ENCODE peak calls at places on chromosomes 4 and X, in nine cellular contexts. O is GM12892, Y is NB4, A is right lobe of liver, E is HCT116, R is testis, B is suprapubic skin, J is Peyer's patch, X is lower leg skin. L is an unnamed sample.

GRCh38 chr4:181860668-181861067 is 382.5 kb upstream of the TENM3 start:
- DNase-seq in O (no peak), X (no peak), E (no peak), Y (no peak), J (no peak), R (no peak), A (no peak), B (no peak), L (no peak)

GRCh38 chr4:101981756-101982155 is 191.2 kb downstream of the BANK1 start:
- DNase-seq in B (no peak), R (no peak), J (no peak), E (peak; percentile 66), O (no peak), Y (peak; percentile 95), A (no peak), X (no peak), L (no peak)

GRCh38 chr4:42396361-42397255 is 680 bp upstream of the SHISA3 start:
- DNase-seq in X (no peak), O (no peak), R (no peak), J (no peak), Y (no peak), E (no peak), A (no peak), B (no peak), L (no peak)

GRCh38 chr4:171993247-171993646 is 180.0 kb downstream of the GALNTL6 start:
- DNase-seq in J (no peak), O (no peak), R (no peak), X (no peak), A (no peak), Y (no peak), B (no peak), E (no peak), L (no peak)

GRCh38 chr4:1976416-1977352 is 32.1 kb downstream of the NELFA start:
- DNase-seq in X (peak; percentile 43), J (no peak), O (no peak), R (peak; percentile 10), B (peak; percentile 46), Y (peak; percentile 55), E (no peak), A (no peak), L (no peak)

GRCh38 chrX:37921758-37922157 is 74.4 kb upstream of the DYNLT3 start:
- DNase-seq in E (no peak), A (no peak), Y (no peak), O (no peak), X (no peak), B (no peak), J (no peak), R (no peak), L (no peak)

GRCh38 chr4:99816611-99817309 is at the start of gene DAPP1:
- DNase-seq in X (peak; percentile 91), R (no peak), B (peak; percentile 73), J (peak; percentile 94), E (no peak), Y (peak; percentile 85), A (peak; percentile 47), O (peak; percentile 34), L (peak; percentile 11)

GRCh38 chr4:147829401-147830101 is 97.7 kb downstream of the ARHGAP10 start:
- DNase-seq in E (no peak), Y (no peak), O (no peak), R (peak; percentile 85), B (no peak), J (peak; percentile 49), X (peak; percentile 89), A (no peak), L (no peak)

GRCh38 chrX:14758029-14758491 is 114.8 kb downstream of the FANCB start:
- DNase-seq in Y (no peak), O (no peak), R (no peak), B (no peak), E (no peak), A (no peak), X (no peak), J (no peak), L (no peak)

GRCh38 chr4:72959411-72959810 is 110.1 kb downstream of the COX18 start:
- DNase-seq in O (no peak), A (no peak), Y (no peak), J (no peak), B (no peak), R (no peak), E (no peak), X (no peak), L (no peak)

GRCh38 chr4:17324431-17324830 is 187.5 kb downstream of the QDPR start:
- DNase-seq in O (no peak), Y (peak; percentile 68), B (no peak), J (no peak), X (no peak), A (no peak), R (peak; percentile 68), E (peak; percentile 29), L (peak; percentile 70)

GRCh38 chrX:19121898-19122640 is at the start of gene ADGRG2:
- DNase-seq in X (no peak), E (no peak), A (peak; percentile 55), B (no peak), R (peak; percentile 13), J (peak; percentile 47), O (no peak), Y (no peak), L (no peak)

GRCh38 chrX:1442724-1443367 is 9.9 kb downstream of the ASMTL start:
- DNase-seq in R (no peak), A (peak; percentile 23), O (no peak), E (no peak), Y (no peak), X (peak; percentile 21), J (peak; percentile 23), B (peak; percentile 39), L (no peak)

GRCh38 chr4:1092026-1092982 is 21.1 kb downstream of the RNF212 start:
- DNase-seq in O (no peak), X (peak; percentile 81), E (no peak), Y (no peak), B (peak; percentile 44), R (no peak), A (no peak), J (peak; percentile 40), L (no peak)

GRCh38 chrX:136768469-136769084 is 12.2 kb downstream of the ARHGEF6 start:
- DNase-seq in B (peak; percentile 68), R (peak; percentile 17), X (peak; percentile 92), J (peak; percentile 68), A (no peak), E (peak; percentile 57), Y (peak; percentile 95), O (no peak), L (peak; percentile 82)

GRCh38 chr4:138851626-138852443 is 163.7 kb upstream of the NOCT start:
- DNase-seq in Y (no peak), X (no peak), R (no peak), B (no peak), J (no peak), A (no peak), O (no peak), E (no peak), L (no peak)

GRCh38 chrX:46750829-46751228 is 8.1 kb downstream of the SLC9A7 start:
- DNase-seq in E (no peak), B (no peak), J (no peak), A (no peak), Y (no peak), R (no peak), X (no peak), O (no peak), L (no peak)

GRCh38 chr4:142091691-142092182 is 455.4 kb downstream of the IL15 start:
- DNase-seq in X (no peak), Y (no peak), R (peak; percentile 52), J (no peak), B (no peak), A (no peak), E (peak; percentile 48), O (no peak), L (no peak)

GRCh38 chr4:24372341-24372740 is 212.0 kb downstream of the DHX15 start:
- DNase-seq in E (no peak), R (peak; percentile 40), Y (no peak), O (no peak), B (no peak), A (no peak), J (no peak), X (no peak), L (no peak)

GRCh38 chr4:109738104-109738872 is 8.4 kb upstream of the PLA2G12A start:
- DNase-seq in J (no peak), R (no peak), E (no peak), X (no peak), B (no peak), A (no peak), O (no peak), Y (no peak), L (no peak)

GRCh38 chr4:109735566-109736454 is 5.9 kb upstream of the PLA2G12A start:
- DNase-seq in E (no peak), B (no peak), J (peak; percentile 56), Y (no peak), X (no peak), A (no peak), O (no peak), R (peak; percentile 19), L (no peak)

GRCh38 chr4:109733728-109734127 is 3.9 kb upstream of the PLA2G12A start:
- DNase-seq in A (no peak), J (no peak), X (no peak), E (no peak), Y (no peak), R (no peak), B (no peak), O (no peak), L (peak; percentile 16)

GRCh38 chr4:109739547-109739946 is 9.7 kb upstream of the PLA2G12A start:
- DNase-seq in A (no peak), B (no peak), R (no peak), Y (no peak), J (no peak), E (no peak), O (no peak), X (no peak), L (no peak)
- TF ChIP-seq POLR2A in A (no peak), B (no peak), R (no peak), Y (no peak), J (no peak), E (no peak), O (no peak), X (no peak), L (no peak)

GRCh38 chr4:37891221-37892159 is 606 bp downstream of the TBC1D1 start:
- DNase-seq in Y (peak; percentile 72), A (peak; percentile 67), B (no peak), J (peak; percentile 80), O (peak; percentile 52), X (no peak), R (peak; percentile 47), E (no peak), L (no peak)
- TF ChIP-seq POLR2A in Y (no peak), A (no peak), B (no peak), J (no peak), O (peak; percentile 47), X (no peak), R (no peak), E (no peak), L (no peak)

DNA sequence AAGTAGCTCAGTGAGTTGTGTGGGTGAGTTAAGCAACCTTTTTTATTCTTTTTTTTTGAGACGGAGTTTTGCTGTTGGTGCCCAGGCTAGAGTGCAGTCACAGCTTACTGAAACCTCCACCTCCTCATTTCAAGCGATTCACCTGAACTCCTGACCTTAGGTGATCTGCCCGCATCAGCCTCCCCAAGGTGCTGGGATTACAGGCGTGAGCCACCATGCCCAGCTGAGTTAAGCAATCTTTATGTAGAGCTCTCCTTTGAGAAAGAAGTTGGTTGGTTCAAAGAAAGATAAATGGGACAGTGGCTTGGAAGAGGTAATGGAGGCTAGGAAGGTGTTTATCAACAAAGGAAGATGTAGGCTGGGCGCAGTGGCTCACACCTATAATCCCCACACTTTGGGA is 3.2 kb downstream of the MSMO1 start:
- DNase-seq in A (no peak), R (no peak), J (no peak), E (no peak), O (no peak), Y (no peak), X (no peak), B (no peak), L (no peak)
- TF ChIP-seq POLR2A in A (no peak), R (no peak), J (no peak), E (no peak), O (no peak), Y (no peak), X (no peak), B (no peak), L (no peak)

GRCh38 chr4:53635697-53636483 is 44.6 kb upstream of the LNX1 start:
- DNase-seq in O (no peak), Y (no peak), R (no peak), B (no peak), A (no peak), X (no peak), E (no peak), J (no peak), L (no peak)
- TF ChIP-seq POLR2A in O (no peak), Y (no peak), R (no peak), B (no peak), A (no peak), X (no peak), E (no peak), J (no peak), L (no peak)